ENCODE peak calls at places on chromosomes 11 and 22, in eight cellular contexts. C, W, P, U, O, S, Q and H are unnamed samples.

GRCh38 chr11:112753706-112754105 is 207.5 kb upstream of the NCAM1 start:
- DNase-seq in C (no peak), W (no peak), P (no peak), U (no peak), O (no peak), S (no peak), Q (no peak), H (no peak)

GRCh38 chr11:83571301-83571700 is 285.1 kb upstream of the CCDC90B start:
- DNase-seq in C (no peak), W (no peak), P (no peak), U (no peak), O (no peak), S (no peak), Q (no peak), H (no peak)

GRCh38 chr22:28328751-28329150 is 350.9 kb downstream of the TTC28 start:
- DNase-seq in C (no peak), W (no peak), P (no peak), U (no peak), O (no peak), S (no peak), Q (no peak), H (no peak)

GRCh38 chr22:37777122-37777687 is 30.5 kb upstream of the GCAT start:
- DNase-seq in C (no peak), W (no peak), P (no peak), U (no peak), O (peak), S (no peak), Q (peak), H (no peak)

GRCh38 chr22:30432520-30432919 is 7.0 kb downstream of the MTFP1 start:
- DNase-seq in C (no peak), W (no peak), P (no peak), U (no peak), O (no peak), S (no peak), Q (no peak), H (no peak)

GRCh38 chr11:75311858-75312288 is 39.6 kb downstream of the ARRB1 start:
- DNase-seq in C (no peak), W (no peak), P (no peak), U (no peak), O (no peak), S (no peak), Q (no peak), H (no peak)

GRCh38 chr11:11691296-11692141 is 69.7 kb upstream of the GALNT18 start:
- DNase-seq in C (no peak), W (no peak), P (no peak), U (no peak), O (no peak), S (peak), Q (no peak), H (no peak)

GRCh38 chr22:36086170-36086490 is 57.5 kb upstream of the RBFOX2 start:
- DNase-seq in C (no peak), W (no peak), P (no peak), U (no peak), O (no peak), S (no peak), Q (no peak), H (peak)

GRCh38 chr11:2094354-2095197 is 44.6 kb downstream of the IGF2 start:
- DNase-seq in C (no peak), W (no peak), P (peak), U (no peak), O (no peak), S (no peak), Q (no peak), H (peak)